ENCODE peak calls at places on chromosomes 13 and 19, in four cellular contexts. S, F, E and C are unnamed samples.

GRCh38 chr13:93004919-93005318 is 221.7 kb upstream of the GPC6 start:
- DNase-seq in E (peak), F (peak), S (no peak), C (no peak)

GRCh38 chr19:16889429-16889882 is 657 bp downstream of the F2RL3 start:
- DNase-seq in S (no peak), E (no peak), F (no peak), C (no peak)

GRCh38 chr19:18478545-18479311 is 40.8 kb upstream of the ISYNA1 start:
- DNase-seq in S (no peak), E (peak), F (no peak), C (peak)

GRCh38 chr13:98189841-98190505 is 12.9 kb upstream of the RNF113B start:
- DNase-seq in E (peak), F (no peak), S (no peak), C (no peak)

GRCh38 chr13:38147050-38147449 is 202.6 kb upstream of the UFM1 start:
- DNase-seq in E (no peak), S (no peak), F (no peak), C (no peak)

GRCh38 chr13:52010890-52011689 is at the start of gene ATP7B:
- DNase-seq in F (peak), S (peak), E (peak), C (peak)

GRCh38 chr13:34201050-34201913 is 383.3 kb downstream of the RFC3 start:
- DNase-seq in E (peak), S (no peak), F (no peak), C (no peak)

GRCh38 chr13:75458696-75459422 is 23.1 kb downstream of the TBC1D4 start:
- DNase-seq in F (peak), S (no peak), E (peak), C (no peak)

GRCh38 chr19:58277748-58278147 is 1.0 kb upstream of the ZNF8 start:
- DNase-seq in F (no peak), E (no peak), S (no peak), C (no peak)

GRCh38 chr19:45990113-45990728 is 5.0 kb upstream of the CCDC61 start:
- DNase-seq in S (no peak), F (no peak), E (no peak), C (no peak)

GRCh38 chr13:74452881-74453280 is 318.7 kb upstream of the KLF12 start:
- DNase-seq in F (no peak), E (no peak), S (no peak), C (no peak)
- TF ChIP-seq ELF4 in F (no peak), E (no peak), S (no peak), C (no peak)

DNA sequence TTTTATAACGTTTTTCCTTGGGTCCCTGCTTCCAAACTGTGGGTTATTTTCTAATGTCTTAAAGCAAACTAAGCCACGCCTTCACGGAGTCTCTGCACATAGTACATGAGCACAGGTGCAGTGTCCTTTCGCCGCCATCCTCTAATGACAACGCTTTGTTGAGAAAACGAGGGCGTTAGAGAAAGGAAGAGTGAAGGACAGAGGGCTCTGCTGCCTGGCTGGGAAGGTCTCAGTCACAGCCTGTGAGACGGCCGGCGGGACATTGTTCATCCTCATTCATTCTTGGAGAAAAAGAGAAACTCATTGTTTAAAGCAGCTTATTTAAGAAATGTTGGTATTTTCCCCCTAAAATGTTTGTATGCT is 9.5 kb downstream of the IL17D start:
- DNase-seq in F (no peak), S (no peak), E (no peak), C (no peak)
- TF ChIP-seq ELF4 in F (no peak), S (no peak), E (no peak), C (no peak)

DNA sequence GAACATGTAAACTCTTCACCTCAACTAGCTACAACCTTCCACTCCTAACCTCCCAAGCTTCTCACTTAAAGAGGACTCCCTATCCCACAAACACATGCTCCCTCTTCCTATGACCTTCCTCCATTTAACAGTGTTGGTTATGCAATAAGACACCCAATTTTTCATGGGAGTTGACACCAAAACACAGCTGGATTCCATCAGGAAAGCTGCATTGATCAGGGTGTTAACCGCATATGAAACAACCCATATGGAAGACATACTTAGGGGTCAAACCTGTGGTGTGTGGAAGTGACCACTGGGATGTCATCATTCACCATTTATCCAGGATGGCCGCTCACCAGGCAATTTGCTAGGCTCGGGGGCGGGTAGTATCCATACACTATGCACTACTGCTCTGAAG is 21.9 kb downstream of the ZNF473 start:
- DNase-seq in F (no peak), E (no peak), S (no peak), C (no peak)
- TF ChIP-seq ELF4 in F (no peak), E (no peak), S (no peak), C (no peak)

DNA sequence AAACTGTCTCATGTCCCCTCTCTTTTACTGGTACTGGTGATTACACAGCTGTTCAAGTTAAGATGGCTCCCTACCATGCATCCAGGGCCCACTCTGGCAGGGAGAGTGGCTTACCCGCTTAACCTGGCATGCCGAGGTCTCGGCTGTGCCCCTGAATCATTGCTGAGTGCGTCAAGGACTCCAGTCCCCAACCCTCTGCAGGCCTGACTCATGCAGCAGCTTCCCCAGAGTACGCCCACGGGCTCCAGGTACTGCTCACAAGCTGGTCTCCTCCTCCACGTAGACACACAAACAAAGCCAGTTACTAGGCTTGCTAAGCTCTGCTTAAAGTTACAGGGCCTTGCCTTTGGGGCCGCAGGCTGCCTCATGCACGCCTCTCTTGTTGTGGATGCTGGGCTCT is 447.4 kb downstream of the COG6 start:
- DNase-seq in F (no peak), E (peak), S (no peak), C (peak)
- TF ChIP-seq ELF4 in F (no peak), E (no peak), S (no peak), C (no peak)

DNA sequence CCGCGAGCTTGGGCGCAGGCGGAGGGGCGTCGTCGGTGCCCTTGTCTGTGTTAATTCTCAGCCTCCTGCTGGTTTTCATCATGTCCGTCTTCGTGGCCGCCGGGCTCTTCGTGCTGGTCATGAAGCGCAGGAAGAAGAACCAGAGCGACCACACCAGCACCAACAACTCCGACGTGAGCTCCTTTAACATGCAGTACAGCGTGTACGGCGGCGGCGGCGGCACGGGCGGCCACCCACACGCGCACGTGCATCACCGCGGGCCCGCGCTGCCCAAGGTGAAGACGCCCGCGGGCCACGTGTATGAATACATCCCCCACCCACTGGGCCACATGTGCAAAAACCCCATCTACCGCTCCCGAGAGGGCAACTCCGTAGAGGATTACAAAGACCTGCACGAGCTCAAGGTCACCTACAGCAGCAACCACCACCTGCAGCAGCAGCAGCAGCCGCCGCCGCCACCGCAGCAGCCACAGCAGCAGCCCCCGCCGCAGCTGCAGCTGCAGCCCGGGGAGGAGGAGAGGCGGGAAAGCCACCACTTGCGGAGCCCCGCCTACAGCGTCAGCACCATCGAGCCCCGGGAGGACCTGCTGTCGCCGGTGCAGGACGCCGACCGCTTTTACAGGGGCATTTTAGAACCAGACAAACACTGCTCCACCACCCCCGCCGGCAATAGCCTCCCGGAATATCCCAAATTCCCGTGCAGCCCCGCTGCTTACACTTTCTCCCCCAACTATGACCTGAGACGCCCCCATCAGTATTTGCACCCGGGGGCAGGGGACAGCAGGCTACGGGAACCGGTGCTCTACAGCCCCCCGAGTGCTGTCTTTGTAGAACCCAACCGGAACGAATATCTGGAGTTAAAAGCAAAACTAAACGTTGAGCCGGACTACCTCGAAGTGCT is 6.4 kb downstream of the SLITRK5 start:
- DNase-seq in F (peak), S (peak), E (peak), C (no peak)
- TF ChIP-seq ELF4 in F (no peak), S (no peak), E (no peak), C (no peak)